ENCODE peak calls at places on chromosomes 3 and 15, in seven cellular contexts. C is GM12864, O is HAP-1, N is AG04450, P is amygdala, T is NAMALWA, A is ovary. F is an unnamed sample.

GRCh38 chr3:172846103-172846561 is 95.6 kb downstream of the ECT2 start:
- DNase-seq in O (no peak), P (no peak), N (no peak), A (no peak), C (peak), T (peak), F (no peak)

GRCh38 chr15:74402873-74403589 is 30.7 kb downstream of the SEMA7A start:
- DNase-seq in A (no peak), P (no peak), C (no peak), N (no peak), O (no peak), T (peak), F (no peak)

GRCh38 chr3:197398301-197398878 is 100.0 kb upstream of the DLG1 start:
- DNase-seq in A (no peak), C (no peak), P (no peak), T (no peak), N (no peak), O (no peak), F (no peak)

GRCh38 chr3:194375473-194375872 is 5.9 kb upstream of the LRRC15 start:
- DNase-seq in O (no peak), C (no peak), T (no peak), N (no peak), A (no peak), P (no peak), F (no peak)

GRCh38 chr3:36380171-36381031 is at the start of gene STAC:
- DNase-seq in N (no peak), A (peak), P (no peak), T (no peak), O (peak), C (no peak), F (no peak)

GRCh38 chr3:177060492-177060891 is 136.8 kb downstream of the TBL1XR1 start:
- DNase-seq in N (no peak), C (peak), T (no peak), O (no peak), P (no peak), A (no peak), F (no peak)

GRCh38 chr15:78691167-78691872 is 50.3 kb upstream of the CHRNB4 start:
- DNase-seq in P (no peak), T (no peak), C (no peak), A (no peak), O (no peak), N (no peak), F (no peak)

GRCh38 chr3:102036472-102036871 is 187.2 kb downstream of the NFKBIZ start:
- DNase-seq in O (no peak), A (no peak), T (no peak), C (no peak), N (no peak), P (no peak), F (no peak)

GRCh38 chr15:49079340-49080039 is 33.2 kb upstream of the SECISBP2L start:
- DNase-seq in O (no peak), C (no peak), T (no peak), A (no peak), P (no peak), N (no peak), F (no peak)

GRCh38 chr15:69537085-69537484 is 84.5 kb downstream of the RPLP1 start:
- DNase-seq in C (no peak), T (no peak), A (no peak), O (no peak), N (no peak), P (no peak), F (no peak)

GRCh38 chr3:174355505-174355904 is 503.6 kb upstream of the NAALADL2 start:
- DNase-seq in O (peak), A (no peak), P (no peak), T (peak), N (no peak), C (no peak), F (no peak)